ENCODE peak calls at places on chromosomes 13 and 19, in nine cellular contexts. L, M, V, D, T, Q, X, C and A are unnamed samples.

GRCh38 chr19:35533822-35534521 is 716 bp downstream of the GAPDHS start:
- DNase-seq in X (no peak), T (peak; percentile 33), V (no peak), D (no peak), M (peak; percentile 41), Q (no peak), C (peak; percentile 34), L (no peak), A (peak; percentile 54)

GRCh38 chr13:88744289-88744688 is 1073.1 kb downstream of the SLITRK5 start:
- DNase-seq in C (no peak), T (no peak), L (no peak), V (no peak), X (no peak), M (no peak), Q (no peak), D (no peak), A (no peak)

GRCh38 chr19:55344444-55344843 is 4.8 kb downstream of the KMT5C start:
- DNase-seq in M (no peak), L (no peak), X (peak; percentile 12), D (no peak), C (no peak), V (no peak), Q (no peak), T (no peak), A (no peak)

GRCh38 chr19:44960906-44961734 is 5.9 kb downstream of the CLPTM1 start:
- DNase-seq in Q (no peak), D (no peak), T (no peak), V (no peak), L (no peak), X (no peak), C (no peak), M (no peak), A (no peak)

GRCh38 chr13:109427148-109427547 is 359.2 kb downstream of the IRS2 start:
- DNase-seq in V (peak; percentile 20), D (no peak), X (no peak), M (peak; percentile 70), Q (no peak), T (no peak), L (peak; percentile 39), C (no peak), A (no peak)

GRCh38 chr19:49553451-49554271 is 25.9 kb downstream of the RCN3 start:
- DNase-seq in M (peak; percentile 86), C (no peak), Q (no peak), V (peak; percentile 8), X (no peak), T (peak; percentile 64), L (no peak), D (peak; percentile 71), A (peak; percentile 74)

GRCh38 chr19:29266001-29266400 is 53.0 kb upstream of the UQCRFS1 start:
- DNase-seq in C (no peak), Q (no peak), X (no peak), V (no peak), M (no peak), D (no peak), T (no peak), L (no peak), A (no peak)

GRCh38 chr19:50551713-50552187 is 16.5 kb downstream of the LRRC4B start:
- DNase-seq in V (no peak), M (no peak), L (no peak), C (no peak), X (no peak), D (no peak), T (no peak), Q (no peak), A (no peak)

GRCh38 chr19:7393934-7394508 is 45.3 kb downstream of the ARHGEF18 start:
- DNase-seq in M (peak; percentile 34), T (no peak), C (no peak), Q (no peak), D (no peak), L (no peak), X (no peak), V (no peak), A (no peak)